ENCODE peak calls at places on chromosomes 6 and 20, in six cellular contexts. Z, V, W, J, L and K are unnamed samples.

GRCh38 chr6:946546-946945 is 253.6 kb upstream of the EXOC2 start:
- DNase-seq in Z (peak), V (no peak), W (no peak), J (peak), L (no peak), K (no peak)

GRCh38 chr6:159691963-159692287 is 1.1 kb downstream of the SOD2 start:
- DNase-seq in Z (no peak), V (no peak), W (no peak), J (no peak), L (no peak), K (no peak)

GRCh38 chr6:10520468-10520867 is 683 bp upstream of the GCNT2 start:
- DNase-seq in Z (peak), V (no peak), W (no peak), J (no peak), L (no peak), K (peak)

GRCh38 chr20:10920396-10920795 is 246.6 kb upstream of the JAG1 start:
- DNase-seq in Z (no peak), V (no peak), W (no peak), J (no peak), L (no peak), K (no peak)

GRCh38 chr20:16701296-16701695 is 28.5 kb upstream of the SNRPB2 start:
- DNase-seq in Z (no peak), V (no peak), W (no peak), J (no peak), L (peak), K (no peak)

GRCh38 chr20:63854069-63854765 is 7.1 kb upstream of the ABHD16B start:
- DNase-seq in Z (no peak), V (no peak), W (no peak), J (no peak), L (no peak), K (no peak)

GRCh38 chr20:10689385-10689784 is 15.6 kb upstream of the JAG1 start:
- DNase-seq in Z (no peak), V (no peak), W (no peak), J (no peak), L (no peak), K (no peak)

GRCh38 chr6:163825033-163825432 is 410.5 kb downstream of the QKI start:
- DNase-seq in Z (peak), V (no peak), W (no peak), J (peak), L (no peak), K (no peak)

GRCh38 chr6:145148392-145149175 is 586.7 kb downstream of the EPM2A start:
- DNase-seq in Z (peak), V (no peak), W (no peak), J (peak), L (peak), K (no peak)

GRCh38 chr6:158225767-158226166 is 57.6 kb downstream of the GTF2H5 start:
- DNase-seq in Z (no peak), V (no peak), W (no peak), J (no peak), L (no peak), K (no peak)

GRCh38 chr6:50818673-50819072 is at the start of gene TFAP2B:
- DNase-seq in Z (no peak), V (no peak), W (no peak), J (no peak), L (no peak), K (no peak)

GRCh38 chr6:19731286-19731685 is 105.9 kb upstream of the ID4 start:
- DNase-seq in Z (peak), V (no peak), W (no peak), J (peak), L (no peak), K (no peak)

GRCh38 chr20:37687478-37687805 is 6.4 kb upstream of the CTNNBL1 start:
- DNase-seq in Z (no peak), V (no peak), W (no peak), J (no peak), L (no peak), K (no peak)